ENCODE peak calls at places on chromosomes 12 and 14, in eight cellular contexts. O is fibroblast of lung, M is GM23338, Y is mesothelial cell of epicardium, S is NCI-H2227 treated with DMSO at 0.1 percent for 48 hours, J is left ventricle myocardium inferior, G is germinal center, R is GM03348. V is an unnamed sample.

GRCh38 chr14:65940056-65940735 is 527.7 kb downstream of the FUT8 start:
- DNase-seq in O (no peak), M (peak), Y (no peak), S (no peak), J (no peak), G (peak), R (no peak), V (no peak)

GRCh38 chr12:57242329-57242690 is 8.7 kb downstream of the STAC3 start:
- DNase-seq in O (no peak), M (no peak), Y (no peak), S (no peak), J (peak), G (no peak), R (no peak), V (no peak)

GRCh38 chr12:47730341-47730744 is 5.1 kb upstream of the ENDOU start:
- DNase-seq in O (peak), M (no peak), Y (no peak), S (no peak), J (no peak), G (no peak), R (no peak), V (no peak)

GRCh38 chr12:95998611-95999300 is 2.6 kb upstream of the HAL start:
- DNase-seq in O (peak), M (peak), Y (no peak), S (peak), J (no peak), G (peak), R (peak), V (no peak)

GRCh38 chr14:32940066-32940651 is 1.5 kb downstream of the NPAS3 start:
- DNase-seq in O (peak), M (peak), Y (no peak), S (peak), J (no peak), G (no peak), R (no peak), V (no peak)

GRCh38 chr12:97560359-97560758 is 97.8 kb downstream of the RMST start:
- DNase-seq in O (no peak), M (peak), Y (no peak), S (peak), J (no peak), G (no peak), R (no peak), V (no peak)

GRCh38 chr14:90755661-90756304 is 60.4 kb downstream of the TTC7B start:
- DNase-seq in O (no peak), M (no peak), Y (no peak), S (no peak), J (no peak), G (no peak), R (no peak), V (no peak)

GRCh38 chr14:55249423-55249822 is 21.8 kb upstream of the FBXO34 start:
- DNase-seq in O (peak), M (no peak), Y (no peak), S (no peak), J (no peak), G (no peak), R (peak), V (no peak)

GRCh38 chr12:120287491-120287890 is 4.2 kb downstream of the RNU4-2 start:
- DNase-seq in O (no peak), M (no peak), Y (no peak), S (no peak), J (no peak), G (no peak), R (no peak), V (no peak)

GRCh38 chr14:23877111-23877510 is 76.5 kb upstream of the DHRS4 start:
- DNase-seq in O (no peak), M (no peak), Y (no peak), S (no peak), J (no peak), G (no peak), R (no peak), V (no peak)

GRCh38 chr14:91098591-91098990 is 15.3 kb upstream of the DGLUCY start:
- DNase-seq in O (peak), M (no peak), Y (no peak), S (no peak), J (no peak), G (no peak), R (no peak), V (no peak)

GRCh38 chr12:67692966-67693365 is 44.4 kb downstream of the DYRK2 start:
- DNase-seq in O (no peak), M (no peak), Y (no peak), S (no peak), J (no peak), G (peak), R (no peak), V (no peak)

GRCh38 chr12:51910168-51910567 is 2.9 kb downstream of the ACVRL1 start:
- DNase-seq in O (no peak), M (no peak), Y (no peak), S (no peak), J (no peak), G (no peak), R (peak), V (no peak)

GRCh38 chr12:81530352-81530751 is 228.8 kb downstream of the PPFIA2 start:
- DNase-seq in O (peak), M (no peak), Y (no peak), S (no peak), J (no peak), G (no peak), R (no peak), V (no peak)

GRCh38 chr12:12722351-12723146 is 5.4 kb downstream of the CDKN1B start:
- DNase-seq in O (peak), M (no peak), Y (no peak), S (peak), J (no peak), G (peak), R (no peak), V (no peak)

GRCh38 chr12:70074510-70074909 is 168.7 kb upstream of the CNOT2 start:
- DNase-seq in O (no peak), M (peak), Y (no peak), S (no peak), J (no peak), G (no peak), R (no peak), V (no peak)

GRCh38 chr12:13203028-13203922 is 6.7 kb downstream of the EMP1 start:
- DNase-seq in O (no peak), M (peak), Y (no peak), S (no peak), J (peak), G (no peak), R (peak), V (peak)

GRCh38 chr14:81352413-81352812 is 47.7 kb downstream of the STON2 start:
- DNase-seq in O (no peak), M (no peak), Y (no peak), S (no peak), J (no peak), G (no peak), R (no peak), V (no peak)

GRCh38 chr12:92028039-92028709 is 117.5 kb downstream of the BTG1 start:
- DNase-seq in O (peak), M (no peak), Y (no peak), S (no peak), J (no peak), G (no peak), R (no peak), V (no peak)

GRCh38 chr12:95997911-95998510 is 1.9 kb upstream of the HAL start:
- DNase-seq in O (peak), M (no peak), Y (no peak), S (no peak), J (no peak), G (no peak), R (no peak), V (no peak)

GRCh38 chr12:111926631-111927030 is 84.6 kb downstream of the MAPKAPK5 start:
- DNase-seq in O (no peak), M (no peak), Y (no peak), S (no peak), J (no peak), G (no peak), R (no peak), V (no peak)

GRCh38 chr12:56150563-56150962 is 1.8 kb upstream of the MYL6B start:
- DNase-seq in O (peak), M (no peak), Y (no peak), S (no peak), J (no peak), G (no peak), R (no peak), V (no peak)

GRCh38 chr12:92342574-92342973 is 196.9 kb upstream of the BTG1 start:
- DNase-seq in O (no peak), M (no peak), Y (no peak), S (no peak), J (no peak), G (no peak), R (no peak), V (no peak)

GRCh38 chr14:104864267-104865068 is 600 bp upstream of the CEP170B start:
- DNase-seq in O (no peak), M (peak), Y (peak), S (no peak), J (peak), G (no peak), R (peak), V (peak)

GRCh38 chr12:75628916-75629315 is 117.5 kb upstream of the KRR1 start:
- DNase-seq in O (no peak), M (no peak), Y (no peak), S (no peak), J (no peak), G (no peak), R (no peak), V (no peak)

GRCh38 chr12:131222271-131223139 is 268.8 kb downstream of the ADGRD1 start:
- DNase-seq in O (no peak), M (no peak), Y (no peak), S (no peak), J (no peak), G (no peak), R (no peak), V (no peak)

GRCh38 chr14:64501326-64502171 is 2.1 kb downstream of the ZBTB25 start:
- DNase-seq in O (peak), M (no peak), Y (peak), S (no peak), J (peak), G (no peak), R (peak), V (peak)